ENCODE peak calls at places on chromosomes 12 and 14, in ten cellular contexts. R is OCI-LY7, Z is choroid plexus epithelial cell, S is GM12865, U is Panc1, Q is prostate gland, A is thyroid gland, D is A673, Y is HFF-Myc, K is cardiac fibroblast. M is an unnamed sample.

GRCh38 chr14:70108419-70108818 is 80.3 kb downstream of the SLC8A3 start:
- DNase-seq in R (no peak), Z (no peak), S (no peak), U (no peak), Q (no peak), A (no peak), D (no peak), Y (no peak), K (no peak), M (no peak)

GRCh38 chr14:72420749-72421452 is 473.0 kb downstream of the DPF3 start:
- DNase-seq in R (peak), Z (peak), S (peak), U (peak), Q (peak), A (peak), D (peak), Y (peak), K (peak), M (peak)

GRCh38 chr14:73780391-73780790 is 66.2 kb upstream of the PNMA1 start:
- DNase-seq in R (no peak), Z (no peak), S (no peak), U (no peak), Q (no peak), A (no peak), D (no peak), Y (no peak), K (no peak), M (peak)

GRCh38 chr12:58877243-58877743 is 43.0 kb downstream of the LRIG3 start:
- DNase-seq in R (no peak), Z (peak), S (no peak), U (peak), Q (peak), A (no peak), D (no peak), Y (peak), K (peak), M (no peak)

GRCh38 chr14:63874223-63874622 is 21.4 kb downstream of the SYNE2 start:
- DNase-seq in R (no peak), Z (no peak), S (no peak), U (no peak), Q (no peak), A (no peak), D (no peak), Y (no peak), K (no peak), M (no peak)

GRCh38 chr12:29961231-29961630 is 177.5 kb upstream of the TMTC1 start:
- DNase-seq in R (no peak), Z (peak), S (no peak), U (no peak), Q (no peak), A (no peak), D (no peak), Y (no peak), K (no peak), M (no peak)

GRCh38 chr12:6267007-6267721 is 43.3 kb upstream of the PLEKHG6 start:
- DNase-seq in R (peak), Z (no peak), S (peak), U (no peak), Q (peak), A (peak), D (no peak), Y (no peak), K (peak), M (no peak)

GRCh38 chr12:103848132-103848531 is 7.1 kb upstream of the NT5DC3 start:
- DNase-seq in R (no peak), Z (no peak), S (no peak), U (no peak), Q (peak), A (peak), D (no peak), Y (no peak), K (no peak), M (no peak)

GRCh38 chr14:102525213-102526143 is 15.9 kb upstream of the ANKRD9 start:
- DNase-seq in R (peak), Z (peak), S (peak), U (no peak), Q (no peak), A (peak), D (peak), Y (no peak), K (peak), M (no peak)

GRCh38 chr12:34400423-34400881 is 378.2 kb downstream of the ALG10 start:
- DNase-seq in R (no peak), Z (no peak), S (no peak), U (no peak), Q (peak), A (no peak), D (no peak), Y (no peak), K (no peak), M (peak)

DNA sequence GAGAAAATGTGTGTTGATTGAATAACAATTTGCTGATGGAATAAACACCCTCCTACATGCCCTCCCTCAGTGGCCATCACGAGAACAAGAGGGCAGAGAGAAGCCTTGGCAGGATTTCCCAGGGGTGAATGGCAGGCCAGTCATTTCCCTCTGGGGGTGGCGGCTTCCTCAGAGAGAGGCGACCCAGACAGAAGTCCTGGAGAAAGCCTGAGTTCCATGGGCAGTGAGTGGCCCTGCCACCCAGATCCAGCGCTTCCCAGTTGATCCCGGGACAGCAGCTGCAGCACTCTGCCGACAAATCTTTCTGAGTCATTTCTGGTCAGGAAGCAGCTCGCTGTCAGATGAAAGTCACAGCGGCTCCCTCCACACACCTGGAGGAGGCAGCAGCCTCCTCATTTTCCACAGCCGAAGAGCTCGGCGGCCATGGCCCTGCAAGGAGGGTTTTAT is 123.0 kb downstream of the SCARB1 start:
- DNase-seq in R (no peak), Z (peak), S (peak), U (no peak), Q (no peak), A (peak), D (no peak), Y (no peak), K (peak), M (peak)
- TF ChIP-seq CTCF in R (no peak), Z (peak), S (no peak), U (no peak), Q (no peak), A (no peak), D (no peak), Y (no peak), K (no peak), M (no peak)

DNA sequence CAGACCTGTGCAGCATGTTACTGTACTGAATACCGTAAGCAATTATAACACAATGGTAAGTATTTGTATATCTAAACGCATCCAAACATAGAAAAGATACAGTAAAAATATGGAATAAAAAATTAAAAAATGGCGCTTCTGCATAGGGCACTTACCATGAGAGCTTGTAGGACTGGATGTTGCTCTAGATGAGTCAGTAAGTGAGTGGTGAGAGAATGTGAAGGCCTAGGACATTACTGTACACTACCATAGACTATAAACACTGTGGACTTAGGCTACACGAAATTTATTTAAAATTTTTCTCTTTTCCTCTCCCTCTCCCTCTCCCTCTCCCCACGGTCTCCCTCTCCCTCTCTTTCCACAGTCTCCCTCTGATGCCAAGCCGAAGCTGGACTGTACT is 194.5 kb upstream of the CDKN3 start:
- DNase-seq in R (no peak), Z (no peak), S (no peak), U (no peak), Q (no peak), A (no peak), D (no peak), Y (no peak), K (no peak), M (no peak)
- H3K4me3 ChIP-seq in R (no peak), Z (no peak), S (no peak), U (no peak), Q (no peak), A (no peak), D (no peak), Y (no peak), K (no peak), M (no peak)

GRCh38 chr14:24237463-24237955 is 4.8 kb downstream of the GMPR2 start:
- DNase-seq in R (no peak), Z (no peak), S (no peak), U (no peak), Q (no peak), A (no peak), D (no peak), Y (no peak), K (no peak), M (peak)
- TF ChIP-seq CTCF in R (no peak), Z (no peak), S (no peak), U (no peak), Q (no peak), A (no peak), D (no peak), Y (no peak), K (no peak), M (no peak)

GRCh38 chr12:68462799-68463198 is 130.6 kb upstream of the MDM1 start:
- DNase-seq in R (peak), Z (no peak), S (peak), U (no peak), Q (no peak), A (no peak), D (no peak), Y (no peak), K (no peak), M (no peak)
- H3K4me3 ChIP-seq in R (peak), Z (no peak), S (peak), U (no peak), Q (no peak), A (no peak), D (no peak), Y (no peak), K (no peak), M (no peak)

GRCh38 chr14:35229495-35230089 is 62.6 kb upstream of the PSMA6 start:
- DNase-seq in R (peak), Z (no peak), S (peak), U (no peak), Q (no peak), A (no peak), D (peak), Y (no peak), K (peak), M (no peak)
- TF ChIP-seq CTCF in R (peak), Z (peak), S (peak), U (peak), Q (no peak), A (no peak), D (peak), Y (no peak), K (no peak), M (peak)

GRCh38 chr12:52518574-52519469 is 1.4 kb downstream of the KRT5 start:
- DNase-seq in R (no peak), Z (no peak), S (no peak), U (no peak), Q (no peak), A (no peak), D (no peak), Y (no peak), K (no peak), M (peak)

GRCh38 chr12:52515927-52516831 is 4.0 kb downstream of the KRT5 start:
- DNase-seq in R (no peak), Z (no peak), S (no peak), U (no peak), Q (no peak), A (no peak), D (no peak), Y (no peak), K (peak), M (peak)

GRCh38 chr12:52517888-52518287 is 2.3 kb downstream of the KRT5 start:
- DNase-seq in R (no peak), Z (no peak), S (no peak), U (no peak), Q (no peak), A (no peak), D (no peak), Y (no peak), K (no peak), M (no peak)

GRCh38 chr12:52515319-52515646 is 4.9 kb downstream of the KRT5 start:
- DNase-seq in R (no peak), Z (no peak), S (no peak), U (no peak), Q (no peak), A (no peak), D (no peak), Y (no peak), K (no peak), M (no peak)

DNA sequence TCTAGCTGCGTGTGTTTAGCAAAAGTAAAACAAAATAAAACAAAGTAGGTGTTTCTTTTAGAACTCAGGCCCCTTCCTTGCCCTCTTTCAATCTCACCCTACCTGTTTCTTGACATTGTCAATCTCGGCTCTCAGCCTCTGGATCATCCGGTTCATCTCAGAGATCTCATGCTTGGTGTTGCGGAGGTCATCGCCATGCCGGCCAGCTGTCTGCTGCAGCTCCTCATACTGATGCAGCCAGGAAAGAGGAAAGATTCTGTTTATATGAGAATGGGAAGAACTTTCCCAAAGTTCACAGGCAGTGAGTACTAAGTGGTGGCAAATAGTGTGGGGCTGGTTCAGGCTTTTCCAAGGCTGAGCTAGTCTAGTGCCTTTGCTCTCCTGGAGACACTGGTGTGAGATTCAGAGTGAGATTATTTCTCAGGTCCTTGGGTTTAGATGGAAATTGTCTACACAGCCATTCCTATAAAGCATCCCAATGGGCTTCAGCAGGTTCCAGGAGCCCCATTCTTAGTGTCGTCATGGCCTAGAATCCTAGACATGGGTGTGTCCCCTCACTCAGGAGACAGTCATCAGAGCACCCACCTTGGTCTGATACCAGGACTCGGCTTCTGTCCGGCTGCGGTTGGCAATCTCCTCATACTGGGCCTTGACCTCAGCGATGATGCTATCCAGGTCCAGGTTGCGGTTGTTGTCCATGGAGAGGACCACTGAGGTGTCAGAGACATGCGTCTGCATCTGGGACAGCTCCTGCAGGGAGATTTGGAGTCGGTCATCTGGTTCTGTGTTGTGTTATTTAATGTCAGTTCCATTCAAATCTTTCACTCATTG is 3.0 kb downstream of the KRT5 start:
- DNase-seq in R (no peak), Z (no peak), S (no peak), U (no peak), Q (no peak), A (no peak), D (no peak), Y (no peak), K (no peak), M (peak)
- H3K4me3 ChIP-seq in R (no peak), Z (no peak), S (no peak), U (no peak), Q (no peak), A (no peak), D (no peak), Y (no peak), K (no peak), M (no peak)

GRCh38 chr12:44976246-44976645 is 74.7 kb downstream of the DBX2 start:
- DNase-seq in R (no peak), Z (no peak), S (no peak), U (no peak), Q (no peak), A (no peak), D (no peak), Y (no peak), K (no peak), M (no peak)

GRCh38 chr12:44968960-44969359 is 81.9 kb downstream of the DBX2 start:
- DNase-seq in R (no peak), Z (no peak), S (no peak), U (no peak), Q (no peak), A (no peak), D (no peak), Y (no peak), K (no peak), M (no peak)

GRCh38 chr12:44972746-44973421 is 78.0 kb downstream of the DBX2 start:
- DNase-seq in R (peak), Z (peak), S (peak), U (no peak), Q (no peak), A (no peak), D (peak), Y (no peak), K (peak), M (peak)
- TF ChIP-seq CTCF in R (peak), Z (peak), S (peak), U (peak), Q (no peak), A (peak), D (peak), Y (peak), K (peak), M (peak)

GRCh38 chr12:95788637-95789036 is 1.9 kb downstream of the NTN4 start:
- DNase-seq in R (no peak), Z (peak), S (no peak), U (no peak), Q (no peak), A (no peak), D (no peak), Y (peak), K (peak), M (no peak)
- H3K4me3 ChIP-seq in R (no peak), Z (no peak), S (no peak), U (peak), Q (peak), A (no peak), D (no peak), Y (no peak), K (peak), M (peak)

GRCh38 chr12:153080-153746 is 60.7 kb downstream of the SLC6A12 start:
- DNase-seq in R (peak), Z (peak), S (peak), U (peak), Q (peak), A (peak), D (peak), Y (peak), K (peak), M (peak)
- TF ChIP-seq CTCF in R (peak), Z (peak), S (peak), U (peak), Q (no peak), A (peak), D (peak), Y (peak), K (peak), M (peak)

M was measured in endodermal cell.